ENCODE peak calls at places on chromosomes 13 and 19, in ten cellular contexts. One of them, this sample, is unnamed.

GRCh38 chr19:37914908-37915307 is 7.9 kb downstream of the SIPA1L3 start:
- DNase-seq in activated naive CD8-positive, alpha-beta T cell treated with anti-CD3 and anti-CD28 coated beads for 36 hours: no peak
- DNase-seq in germinal center: peak
- DNase-seq in GM13977: peak
- DNase-seq in SK-N-SH: no peak
- DNase-seq in naive B cell: peak
- DNase-seq in RPMI8226: peak
- DNase-seq in H9: no peak
- DNase-seq in iris pigment epithelial cell: no peak
- DNase-seq in cardiac muscle cell: no peak
- DNase-seq in this sample: no peak

GRCh38 chr13:93771229-93771628 is 544.6 kb downstream of the GPC6 start:
- DNase-seq in germinal center: no peak
- DNase-seq in GM13977: no peak
- DNase-seq in RPMI8226: no peak
- DNase-seq in cardiac muscle cell: no peak
- DNase-seq in iris pigment epithelial cell: no peak
- DNase-seq in H9: no peak
- DNase-seq in activated naive CD8-positive, alpha-beta T cell treated with anti-CD3 and anti-CD28 coated beads for 36 hours: no peak
- DNase-seq in naive B cell: no peak
- DNase-seq in SK-N-SH: no peak
- DNase-seq in this sample: no peak

GRCh38 chr19:48363500-48363809 is 285 bp downstream of the TMEM143 start:
- DNase-seq in SK-N-SH: no peak
- DNase-seq in RPMI8226: no peak
- DNase-seq in cardiac muscle cell: no peak
- DNase-seq in activated naive CD8-positive, alpha-beta T cell treated with anti-CD3 and anti-CD28 coated beads for 36 hours: no peak
- DNase-seq in iris pigment epithelial cell: no peak
- DNase-seq in germinal center: no peak
- DNase-seq in GM13977: peak
- DNase-seq in naive B cell: no peak
- DNase-seq in H9: no peak
- DNase-seq in this sample: no peak

GRCh38 chr19:58382997-58383603 is 2.3 kb upstream of the ZNF837 start:
- DNase-seq in cardiac muscle cell: no peak
- DNase-seq in GM13977: no peak
- DNase-seq in iris pigment epithelial cell: no peak
- DNase-seq in H9: peak
- DNase-seq in germinal center: no peak
- DNase-seq in RPMI8226: no peak
- DNase-seq in activated naive CD8-positive, alpha-beta T cell treated with anti-CD3 and anti-CD28 coated beads for 36 hours: no peak
- DNase-seq in naive B cell: no peak
- DNase-seq in SK-N-SH: no peak
- DNase-seq in this sample: no peak

GRCh38 chr13:33194820-33195692 is 90.5 kb downstream of the STARD13 start:
- DNase-seq in iris pigment epithelial cell: peak
- DNase-seq in SK-N-SH: peak
- DNase-seq in cardiac muscle cell: peak
- DNase-seq in GM13977: peak
- DNase-seq in naive B cell: no peak
- DNase-seq in activated naive CD8-positive, alpha-beta T cell treated with anti-CD3 and anti-CD28 coated beads for 36 hours: no peak
- DNase-seq in RPMI8226: no peak
- DNase-seq in H9: no peak
- DNase-seq in germinal center: no peak
- DNase-seq in this sample: no peak

GRCh38 chr13:48037346-48038173 is at the start of gene NUDT15:
- DNase-seq in H9: peak
- DNase-seq in SK-N-SH: peak
- DNase-seq in RPMI8226: peak
- DNase-seq in naive B cell: peak
- DNase-seq in GM13977: peak
- DNase-seq in iris pigment epithelial cell: peak
- DNase-seq in activated naive CD8-positive, alpha-beta T cell treated with anti-CD3 and anti-CD28 coated beads for 36 hours: peak
- DNase-seq in germinal center: peak
- DNase-seq in cardiac muscle cell: peak
- DNase-seq in this sample: peak

GRCh38 chr13:110109910-110110309 is 197.0 kb downstream of the COL4A1 start:
- DNase-seq in SK-N-SH: no peak
- DNase-seq in H9: peak
- DNase-seq in GM13977: no peak
- DNase-seq in naive B cell: no peak
- DNase-seq in activated naive CD8-positive, alpha-beta T cell treated with anti-CD3 and anti-CD28 coated beads for 36 hours: no peak
- DNase-seq in cardiac muscle cell: peak
- DNase-seq in germinal center: no peak
- DNase-seq in RPMI8226: no peak
- DNase-seq in iris pigment epithelial cell: peak
- DNase-seq in this sample: no peak

GRCh38 chr19:58356971-58357797 is 3.9 kb upstream of the A1BG start:
- DNase-seq in GM13977: no peak
- DNase-seq in cardiac muscle cell: peak
- DNase-seq in H9: peak
- DNase-seq in SK-N-SH: no peak
- DNase-seq in activated naive CD8-positive, alpha-beta T cell treated with anti-CD3 and anti-CD28 coated beads for 36 hours: no peak
- DNase-seq in RPMI8226: no peak
- DNase-seq in naive B cell: no peak
- DNase-seq in germinal center: no peak
- DNase-seq in iris pigment epithelial cell: peak
- DNase-seq in this sample: no peak

GRCh38 chr19:3405261-3405653 is 38.9 kb downstream of the NFIC start:
- DNase-seq in RPMI8226: no peak
- DNase-seq in SK-N-SH: no peak
- DNase-seq in H9: no peak
- DNase-seq in naive B cell: no peak
- DNase-seq in iris pigment epithelial cell: no peak
- DNase-seq in cardiac muscle cell: no peak
- DNase-seq in activated naive CD8-positive, alpha-beta T cell treated with anti-CD3 and anti-CD28 coated beads for 36 hours: no peak
- DNase-seq in GM13977: no peak
- DNase-seq in germinal center: no peak
- DNase-seq in this sample: no peak

GRCh38 chr19:46670874-46671273 is 9.9 kb upstream of the DACT3 start:
- DNase-seq in germinal center: no peak
- DNase-seq in cardiac muscle cell: no peak
- DNase-seq in SK-N-SH: no peak
- DNase-seq in naive B cell: no peak
- DNase-seq in iris pigment epithelial cell: peak
- DNase-seq in RPMI8226: no peak
- DNase-seq in activated naive CD8-positive, alpha-beta T cell treated with anti-CD3 and anti-CD28 coated beads for 36 hours: no peak
- DNase-seq in H9: no peak
- DNase-seq in GM13977: no peak
- DNase-seq in this sample: no peak

GRCh38 chr13:27012482-27013197 is 159.0 kb downstream of the USP12 start:
- DNase-seq in SK-N-SH: no peak
- DNase-seq in iris pigment epithelial cell: peak
- DNase-seq in GM13977: no peak
- DNase-seq in cardiac muscle cell: peak
- DNase-seq in H9: peak
- DNase-seq in activated naive CD8-positive, alpha-beta T cell treated with anti-CD3 and anti-CD28 coated beads for 36 hours: no peak
- DNase-seq in RPMI8226: no peak
- DNase-seq in naive B cell: no peak
- DNase-seq in germinal center: no peak
- DNase-seq in this sample: no peak

GRCh38 chr19:4067396-4068057 is 828 bp upstream of the ZBTB7A start:
- DNase-seq in cardiac muscle cell: no peak
- DNase-seq in naive B cell: no peak
- DNase-seq in GM13977: no peak
- DNase-seq in SK-N-SH: peak
- DNase-seq in activated naive CD8-positive, alpha-beta T cell treated with anti-CD3 and anti-CD28 coated beads for 36 hours: no peak
- DNase-seq in iris pigment epithelial cell: no peak
- DNase-seq in RPMI8226: peak
- DNase-seq in H9: peak
- DNase-seq in germinal center: peak
- DNase-seq in this sample: peak

GRCh38 chr13:98842074-98842473 is 89.6 kb upstream of the SLC15A1 start:
- DNase-seq in germinal center: no peak
- DNase-seq in SK-N-SH: no peak
- DNase-seq in H9: no peak
- DNase-seq in cardiac muscle cell: no peak
- DNase-seq in RPMI8226: no peak
- DNase-seq in GM13977: no peak
- DNase-seq in naive B cell: no peak
- DNase-seq in iris pigment epithelial cell: no peak
- DNase-seq in activated naive CD8-positive, alpha-beta T cell treated with anti-CD3 and anti-CD28 coated beads for 36 hours: no peak
- DNase-seq in this sample: no peak

GRCh38 chr13:49098771-49099512 is 121.2 kb upstream of the MLNR start:
- DNase-seq in SK-N-SH: peak
- DNase-seq in GM13977: no peak
- DNase-seq in cardiac muscle cell: peak
- DNase-seq in RPMI8226: peak
- DNase-seq in activated naive CD8-positive, alpha-beta T cell treated with anti-CD3 and anti-CD28 coated beads for 36 hours: no peak
- DNase-seq in H9: no peak
- DNase-seq in germinal center: no peak
- DNase-seq in naive B cell: no peak
- DNase-seq in iris pigment epithelial cell: no peak
- DNase-seq in this sample: no peak

GRCh38 chr13:41137951-41138350 is 5.3 kb upstream of the KBTBD6 start:
- DNase-seq in activated naive CD8-positive, alpha-beta T cell treated with anti-CD3 and anti-CD28 coated beads for 36 hours: no peak
- DNase-seq in iris pigment epithelial cell: peak
- DNase-seq in germinal center: no peak
- DNase-seq in RPMI8226: no peak
- DNase-seq in H9: no peak
- DNase-seq in GM13977: no peak
- DNase-seq in SK-N-SH: no peak
- DNase-seq in cardiac muscle cell: peak
- DNase-seq in naive B cell: no peak
- DNase-seq in this sample: no peak

GRCh38 chr19:47075941-47076340 is 27.5 kb upstream of the TMEM160 start:
- DNase-seq in H9: no peak
- DNase-seq in GM13977: no peak
- DNase-seq in SK-N-SH: no peak
- DNase-seq in RPMI8226: no peak
- DNase-seq in iris pigment epithelial cell: peak
- DNase-seq in germinal center: no peak
- DNase-seq in naive B cell: no peak
- DNase-seq in cardiac muscle cell: no peak
- DNase-seq in activated naive CD8-positive, alpha-beta T cell treated with anti-CD3 and anti-CD28 coated beads for 36 hours: no peak
- DNase-seq in this sample: no peak

GRCh38 chr19:35913589-35913988 is 5.5 kb upstream of the TYROBP start:
- DNase-seq in RPMI8226: no peak
- DNase-seq in germinal center: no peak
- DNase-seq in activated naive CD8-positive, alpha-beta T cell treated with anti-CD3 and anti-CD28 coated beads for 36 hours: no peak
- DNase-seq in SK-N-SH: no peak
- DNase-seq in naive B cell: no peak
- DNase-seq in iris pigment epithelial cell: no peak
- DNase-seq in GM13977: peak
- DNase-seq in H9: no peak
- DNase-seq in cardiac muscle cell: no peak
- DNase-seq in this sample: no peak

GRCh38 chr13:24005711-24006281 is 108.5 kb upstream of the C1QTNF9B start:
- DNase-seq in RPMI8226: no peak
- DNase-seq in H9: no peak
- DNase-seq in activated naive CD8-positive, alpha-beta T cell treated with anti-CD3 and anti-CD28 coated beads for 36 hours: no peak
- DNase-seq in iris pigment epithelial cell: no peak
- DNase-seq in naive B cell: no peak
- DNase-seq in SK-N-SH: no peak
- DNase-seq in germinal center: no peak
- DNase-seq in cardiac muscle cell: no peak
- DNase-seq in GM13977: peak
- DNase-seq in this sample: no peak

GRCh38 chr19:33950141-33950805 is 153.6 kb downstream of the KCTD15 start:
- DNase-seq in RPMI8226: no peak
- DNase-seq in H9: no peak
- DNase-seq in iris pigment epithelial cell: no peak
- DNase-seq in activated naive CD8-positive, alpha-beta T cell treated with anti-CD3 and anti-CD28 coated beads for 36 hours: no peak
- DNase-seq in germinal center: no peak
- DNase-seq in cardiac muscle cell: peak
- DNase-seq in SK-N-SH: peak
- DNase-seq in naive B cell: no peak
- DNase-seq in GM13977: no peak
- DNase-seq in this sample: no peak

GRCh38 chr13:24306632-24307031 is 2.7 kb upstream of the C1QTNF9 start:
- DNase-seq in SK-N-SH: no peak
- DNase-seq in naive B cell: no peak
- DNase-seq in germinal center: no peak
- DNase-seq in RPMI8226: no peak
- DNase-seq in activated naive CD8-positive, alpha-beta T cell treated with anti-CD3 and anti-CD28 coated beads for 36 hours: no peak
- DNase-seq in GM13977: no peak
- DNase-seq in iris pigment epithelial cell: peak
- DNase-seq in H9: no peak
- DNase-seq in cardiac muscle cell: peak
- DNase-seq in this sample: no peak

GRCh38 chr13:105925496-105925895 is 610.0 kb downstream of the EFNB2 start:
- DNase-seq in activated naive CD8-positive, alpha-beta T cell treated with anti-CD3 and anti-CD28 coated beads for 36 hours: no peak
- DNase-seq in GM13977: no peak
- DNase-seq in cardiac muscle cell: peak
- DNase-seq in H9: no peak
- DNase-seq in germinal center: no peak
- DNase-seq in naive B cell: no peak
- DNase-seq in iris pigment epithelial cell: peak
- DNase-seq in RPMI8226: no peak
- DNase-seq in SK-N-SH: no peak
- DNase-seq in this sample: no peak